ENCODE peak calls at places on chromosomes 1 and 21, in nine cellular contexts. W is naive thymus-derived CD4-positive, alpha-beta T cell; P is lower lobe of right lung; N is uterus; Y is CD4-positive, CD25-positive, alpha-beta regulatory T cell; B is endodermal cell; V is fibroblast of lung; S is left ventricle myocardium inferior; A is neuronal stem cell. G is an unnamed sample.

GRCh38 chr1:19390901-19391595 is 78.9 kb downstream of the SLC66A1 start:
- DNase-seq in W (peak), P (no peak), N (peak), Y (peak), B (peak), V (peak), S (peak), A (no peak), G (peak)

GRCh38 chr1:56644064-56644940 is 812 bp upstream of the PRKAA2 start:
- DNase-seq in W (no peak), P (no peak), N (no peak), Y (no peak), B (no peak), V (no peak), S (no peak), A (no peak), G (no peak)

GRCh38 chr1:9844106-9844505 is 20.3 kb upstream of the CLSTN1 start:
- DNase-seq in W (no peak), P (peak), N (no peak), Y (no peak), B (peak), V (no peak), S (no peak), A (no peak), G (no peak)

GRCh38 chr1:64745181-64745985 is 508 bp downstream of the RAVER2 start:
- DNase-seq in W (peak), P (peak), N (peak), Y (peak), B (peak), V (peak), S (peak), A (peak), G (peak)

GRCh38 chr1:17167783-17168479 is 37.0 kb upstream of the PADI1 start:
- DNase-seq in W (no peak), P (no peak), N (no peak), Y (no peak), B (no peak), V (peak), S (no peak), A (no peak), G (no peak)

GRCh38 chr1:176110203-176110602 is 96.9 kb downstream of the COP1 start:
- DNase-seq in W (no peak), P (no peak), N (no peak), Y (no peak), B (no peak), V (peak), S (no peak), A (no peak), G (no peak)

GRCh38 chr1:17439250-17440073 is at the start of gene RCC2:
- DNase-seq in W (peak), P (peak), N (peak), Y (peak), B (peak), V (peak), S (peak), A (peak), G (peak)

GRCh38 chr1:206850401-206850800 is 15.0 kb upstream of the IL20 start:
- DNase-seq in W (no peak), P (no peak), N (no peak), Y (no peak), B (no peak), V (no peak), S (no peak), A (no peak), G (no peak)

GRCh38 chr1:214551436-214552173 is at the start of gene PTPN14:
- DNase-seq in W (no peak), P (peak), N (peak), Y (no peak), B (peak), V (peak), S (peak), A (peak), G (no peak)

GRCh38 chr1:19762175-19762779 is 37.4 kb downstream of the TMCO4 start:
- DNase-seq in W (no peak), P (no peak), N (no peak), Y (peak), B (peak), V (no peak), S (no peak), A (peak), G (no peak)

GRCh38 chr1:193589597-193590040 is 403.2 kb upstream of the B3GALT2 start:
- DNase-seq in W (no peak), P (no peak), N (no peak), Y (no peak), B (no peak), V (peak), S (no peak), A (no peak), G (no peak)

GRCh38 chr1:151055581-151055980 is 3.8 kb downstream of the CDC42SE1 start:
- DNase-seq in W (no peak), P (no peak), N (no peak), Y (no peak), B (no peak), V (no peak), S (no peak), A (no peak), G (no peak)

GRCh38 chr1:234961468-234962339 is 166.9 kb downstream of the TOMM20 start:
- DNase-seq in W (no peak), P (no peak), N (no peak), Y (no peak), B (no peak), V (peak), S (no peak), A (no peak), G (no peak)

GRCh38 chr21:34813266-34813886 is 144.6 kb downstream of the CLIC6 start:
- DNase-seq in W (no peak), P (no peak), N (no peak), Y (no peak), B (no peak), V (peak), S (no peak), A (no peak), G (no peak)

GRCh38 chr1:92834617-92835016 is 2.8 kb downstream of the RPL5 start:
- DNase-seq in W (no peak), P (no peak), N (no peak), Y (no peak), B (no peak), V (no peak), S (no peak), A (no peak), G (no peak)

GRCh38 chr1:172168597-172168872 is 251.9 kb upstream of the C1orf105 start:
- DNase-seq in W (no peak), P (no peak), N (no peak), Y (no peak), B (no peak), V (no peak), S (no peak), A (no peak), G (no peak)

GRCh38 chr21:38389891-38390290 is 108.4 kb downstream of the ERG start:
- DNase-seq in W (no peak), P (no peak), N (no peak), Y (no peak), B (no peak), V (no peak), S (no peak), A (no peak), G (no peak)

GRCh38 chr1:22217811-22218460 is 75.0 kb upstream of the WNT4 start:
- DNase-seq in W (no peak), P (no peak), N (no peak), Y (no peak), B (peak), V (no peak), S (no peak), A (no peak), G (no peak)

GRCh38 chr1:8170059-8170835 is 144.1 kb upstream of the ERRFI1 start:
- DNase-seq in W (no peak), P (no peak), N (no peak), Y (no peak), B (peak), V (no peak), S (no peak), A (no peak), G (no peak)

GRCh38 chr1:164895026-164895907 is 336.3 kb downstream of the PBX1 start:
- DNase-seq in W (no peak), P (no peak), N (no peak), Y (no peak), B (no peak), V (no peak), S (peak), A (no peak), G (no peak)

GRCh38 chr1:22919341-22920025 is 53.2 kb downstream of the LACTBL1 start:
- DNase-seq in W (no peak), P (no peak), N (no peak), Y (no peak), B (no peak), V (peak), S (no peak), A (no peak), G (no peak)

GRCh38 chr1:11606775-11607174 is 47.5 kb downstream of the FBXO2 start:
- DNase-seq in W (no peak), P (no peak), N (no peak), Y (no peak), B (no peak), V (no peak), S (no peak), A (no peak), G (no peak)

GRCh38 chr21:36156339-36156814 is 247 bp upstream of the DOP1B start:
- DNase-seq in W (peak), P (peak), N (peak), Y (peak), B (peak), V (peak), S (peak), A (peak), G (peak)

GRCh38 chr1:87915771-87916170 is 587.1 kb downstream of the LMO4 start:
- DNase-seq in W (no peak), P (no peak), N (no peak), Y (no peak), B (no peak), V (no peak), S (no peak), A (no peak), G (no peak)

GRCh38 chr1:37130221-37130948 is 96.1 kb upstream of the GRIK3 start:
- DNase-seq in W (no peak), P (no peak), N (no peak), Y (no peak), B (no peak), V (no peak), S (no peak), A (no peak), G (no peak)

GRCh38 chr1:1758059-1758621 is 20.1 kb downstream of the NADK start:
- DNase-seq in W (no peak), P (peak), N (no peak), Y (no peak), B (no peak), V (no peak), S (no peak), A (no peak), G (no peak)

GRCh38 chr1:170395149-170395548 is 136.8 kb upstream of the GORAB start:
- DNase-seq in W (no peak), P (no peak), N (no peak), Y (no peak), B (no peak), V (peak), S (no peak), A (no peak), G (no peak)

GRCh38 chr1:204084247-204084772 is 11.4 kb downstream of the SOX13 start:
- DNase-seq in W (no peak), P (peak), N (no peak), Y (no peak), B (peak), V (no peak), S (peak), A (no peak), G (no peak)

GRCh38 chr1:116943438-116943837 is 33.7 kb downstream of the PTGFRN start:
- DNase-seq in W (no peak), P (no peak), N (no peak), Y (no peak), B (no peak), V (no peak), S (no peak), A (no peak), G (no peak)

GRCh38 chr1:225953315-225953714 is 12.3 kb upstream of the LEFTY2 start:
- DNase-seq in W (no peak), P (no peak), N (no peak), Y (no peak), B (no peak), V (no peak), S (no peak), A (no peak), G (no peak)

GRCh38 chr1:64826991-64827390 is 82.1 kb downstream of the RAVER2 start:
- DNase-seq in W (no peak), P (no peak), N (no peak), Y (peak), B (no peak), V (peak), S (no peak), A (no peak), G (no peak)

GRCh38 chr1:160357286-160358002 is 9.4 kb upstream of the NHLH1 start:
- DNase-seq in W (no peak), P (no peak), N (no peak), Y (no peak), B (no peak), V (no peak), S (no peak), A (no peak), G (no peak)

GRCh38 chr1:2204384-2205190 is 10.0 kb upstream of the FAAP20 start:
- DNase-seq in W (peak), P (peak), N (peak), Y (peak), B (peak), V (peak), S (peak), A (peak), G (no peak)

GRCh38 chr1:34034029-34034428 is 131.0 kb downstream of the CSMD2 start:
- DNase-seq in W (no peak), P (no peak), N (no peak), Y (no peak), B (no peak), V (no peak), S (no peak), A (no peak), G (no peak)

GRCh38 chr1:34028381-34029055 is 136.5 kb downstream of the CSMD2 start:
- DNase-seq in W (no peak), P (no peak), N (no peak), Y (no peak), B (no peak), V (no peak), S (no peak), A (no peak), G (no peak)

GRCh38 chr1:34029525-34029924 is 135.5 kb downstream of the CSMD2 start:
- DNase-seq in W (no peak), P (no peak), N (no peak), Y (no peak), B (no peak), V (no peak), S (no peak), A (no peak), G (no peak)
- H3K4me3 ChIP-seq in W (no peak), P (no peak), N (no peak), Y (no peak), B (no peak), V (no peak), S (no peak), A (no peak), G (no peak)

GRCh38 chr1:186957339-186957738 is 128.6 kb downstream of the PLA2G4A start:
- DNase-seq in W (no peak), P (no peak), N (no peak), Y (no peak), B (no peak), V (no peak), S (no peak), A (no peak), G (no peak)

GRCh38 chr1:186958520-186958919 is 129.8 kb downstream of the PLA2G4A start:
- DNase-seq in W (no peak), P (no peak), N (no peak), Y (no peak), B (no peak), V (peak), S (no peak), A (no peak), G (no peak)

GRCh38 chr1:186965847-186966246 is 137.1 kb downstream of the PLA2G4A start:
- DNase-seq in W (no peak), P (no peak), N (no peak), Y (no peak), B (no peak), V (no peak), S (no peak), A (no peak), G (no peak)

GRCh38 chr1:186960866-186961265 is 132.1 kb downstream of the PLA2G4A start:
- DNase-seq in W (no peak), P (no peak), N (no peak), Y (no peak), B (no peak), V (no peak), S (no peak), A (no peak), G (no peak)
- H3K27ac ChIP-seq in W (no peak), P (no peak), N (no peak), Y (no peak), B (no peak), V (no peak), S (no peak), A (no peak), G (no peak)

GRCh38 chr1:33367488-33368405 is 46.8 kb upstream of the A3GALT2 start:
- DNase-seq in W (peak), P (peak), N (peak), Y (peak), B (peak), V (peak), S (peak), A (peak), G (peak)
- H3K4me3 ChIP-seq in W (no peak), P (no peak), N (no peak), Y (no peak), B (no peak), V (no peak), S (no peak), A (no peak), G (no peak)

GRCh38 chr1:25564777-25565176 is 21.4 kb downstream of the LDLRAP1 start:
- DNase-seq in W (no peak), P (no peak), N (no peak), Y (no peak), B (no peak), V (no peak), S (no peak), A (no peak), G (no peak)
- H3K27ac ChIP-seq in W (peak), P (peak), N (peak), Y (peak), B (no peak), V (no peak), S (peak), A (no peak), G (peak)

DNA sequence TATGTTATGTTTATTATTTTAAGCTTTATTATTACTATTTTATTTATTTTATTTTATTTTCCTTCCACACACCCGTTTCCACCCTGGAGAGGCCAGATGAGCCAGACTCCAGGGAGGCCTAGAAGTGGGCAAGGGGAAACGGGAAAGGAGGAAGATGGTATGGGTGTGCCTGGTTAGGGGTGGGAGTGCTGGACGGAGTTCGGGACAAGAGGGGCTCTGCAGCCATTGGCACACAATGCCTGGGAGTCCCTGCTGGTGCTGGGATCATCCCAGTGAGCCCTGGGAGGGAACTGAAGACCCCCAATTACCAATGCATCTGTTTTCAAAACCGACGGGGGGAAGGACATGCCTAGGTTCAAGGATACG is 468 bp upstream of the MX1 start:
- DNase-seq in W (no peak), P (no peak), N (no peak), Y (no peak), B (no peak), V (no peak), S (no peak), A (no peak), G (no peak)
- H3K4me3 ChIP-seq in W (peak), P (peak), N (peak), Y (peak), B (peak), V (peak), S (peak), A (no peak), G (peak)

DNA sequence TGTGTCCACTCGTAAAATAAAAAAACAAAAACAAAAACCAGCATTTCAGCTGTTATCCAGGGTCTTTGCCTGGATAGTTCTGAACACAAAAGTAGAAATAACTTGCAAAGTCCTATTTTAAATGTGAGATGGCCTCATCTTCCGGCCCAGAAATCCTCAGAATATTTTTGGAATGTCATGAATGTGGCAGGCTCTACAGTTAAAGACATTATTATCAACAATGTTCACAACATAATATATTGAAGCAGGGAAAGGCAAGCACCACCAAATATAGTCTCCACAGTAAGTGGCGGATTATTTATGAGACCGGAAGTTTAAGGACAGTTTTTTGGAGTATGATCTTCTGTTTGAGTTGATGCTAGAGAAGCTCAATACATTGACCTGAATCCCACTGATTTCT is 1.2 kb upstream of the C1orf198 start:
- DNase-seq in W (no peak), P (no peak), N (no peak), Y (no peak), B (no peak), V (peak), S (no peak), A (no peak), G (no peak)
- H3K27ac ChIP-seq in W (no peak), P (peak), N (peak), Y (no peak), B (peak), V (peak), S (peak), A (no peak), G (no peak)

DNA sequence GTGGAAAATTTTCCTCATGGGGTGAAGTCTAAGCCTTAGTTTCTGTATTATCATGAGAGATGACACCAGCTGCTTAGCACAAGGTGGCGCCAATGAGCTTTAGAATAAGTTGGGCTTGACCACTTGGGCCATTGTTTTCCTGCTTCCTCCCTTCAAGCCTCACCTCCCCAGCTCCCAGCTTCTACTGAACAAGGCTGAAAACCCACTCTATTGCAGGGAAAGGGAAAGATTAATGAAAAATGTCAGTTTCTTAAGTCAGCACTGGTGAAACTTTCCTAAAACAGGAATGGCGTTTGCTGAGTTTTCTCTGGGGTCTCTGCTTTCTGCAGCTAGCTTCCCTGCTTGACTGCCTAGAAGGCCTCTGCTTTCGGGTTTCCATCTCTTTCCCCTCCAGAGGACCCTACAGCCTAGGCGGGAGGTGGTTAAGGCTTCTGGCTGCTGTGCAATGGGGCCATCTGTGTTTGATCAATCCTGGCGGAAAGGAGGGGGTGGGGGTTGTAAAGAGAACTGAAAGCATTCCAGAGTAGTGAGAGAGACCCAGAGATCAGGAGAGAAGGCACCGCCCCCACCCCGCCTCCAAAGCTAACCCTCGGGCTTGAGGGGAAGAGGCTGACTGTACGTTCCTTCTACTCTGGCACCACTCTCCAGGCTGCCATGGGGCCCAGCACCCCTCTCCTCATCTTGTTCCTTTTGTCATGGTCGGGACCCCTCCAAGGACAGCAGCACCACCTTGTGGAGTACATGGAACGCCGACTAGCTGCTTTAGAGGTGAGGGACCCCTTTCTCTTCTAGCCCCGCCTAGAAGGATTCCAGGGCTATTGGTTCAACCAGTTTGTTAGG is at the start of gene OLFML3:
- DNase-seq in W (peak), P (peak), N (peak), Y (peak), B (peak), V (peak), S (peak), A (peak), G (peak)
- H3K4me3 ChIP-seq in W (no peak), P (peak), N (peak), Y (no peak), B (peak), V (peak), S (peak), A (no peak), G (no peak)

DNA sequence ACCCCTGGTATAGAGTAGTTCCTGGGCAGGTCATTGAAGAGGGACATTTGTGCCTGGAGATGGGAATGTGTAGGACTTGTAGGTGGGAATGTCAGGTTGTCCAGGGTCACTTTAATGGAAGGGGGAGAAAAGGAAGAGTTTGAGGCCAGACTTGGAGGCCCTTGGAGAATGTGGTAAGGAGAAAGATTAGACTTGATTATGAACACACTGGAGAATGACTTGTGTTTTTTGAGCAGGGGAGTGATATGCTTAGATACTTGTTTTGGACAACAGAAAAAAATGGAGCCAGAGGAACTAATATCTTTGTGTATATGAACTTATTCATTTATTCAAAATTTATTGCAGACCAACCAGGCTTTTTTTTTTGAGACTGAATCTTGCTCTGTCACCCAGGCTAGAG is 17.9 kb downstream of the ELAPOR1 start:
- DNase-seq in W (no peak), P (no peak), N (no peak), Y (no peak), B (no peak), V (no peak), S (no peak), A (no peak), G (no peak)
- H3K27ac ChIP-seq in W (no peak), P (no peak), N (no peak), Y (no peak), B (no peak), V (no peak), S (no peak), A (no peak), G (no peak)